ENCODE peak calls at places on chromosomes 5 and 9, in four cellular contexts. G is A549, A is GM12878, I is HepG2. Q is an unnamed sample.

GRCh38 chr9:101791938-101792337 is 53.5 kb upstream of the GRIN3A start:
- DNase-seq in G (peak), A (no peak), I (peak), Q (peak)

GRCh38 chr5:113276001-113276400 is 158.8 kb downstream of the TSSK1B start:
- DNase-seq in G (no peak), A (no peak), I (no peak), Q (peak)

GRCh38 chr9:82665324-82665723 is 397.6 kb downstream of the RASEF start:
- DNase-seq in G (no peak), A (no peak), I (no peak), Q (no peak)

GRCh38 chr9:33017283-33018041 is 7.6 kb upstream of the DNAJA1 start:
- DNase-seq in G (no peak), A (peak), I (no peak), Q (no peak)

GRCh38 chr5:107982703-107983425 is 312.1 kb upstream of the EFNA5 start:
- DNase-seq in G (no peak), A (no peak), I (no peak), Q (no peak)

GRCh38 chr9:30774326-30774725 is 1610.1 kb upstream of the ACO1 start:
- DNase-seq in G (no peak), A (no peak), I (peak), Q (peak)

GRCh38 chr5:59640411-59640810 is 253.1 kb downstream of the PDE4D start:
- DNase-seq in G (no peak), A (no peak), I (no peak), Q (no peak)

GRCh38 chr5:155147222-155147621 is 133.7 kb downstream of the KIF4B start:
- DNase-seq in G (no peak), A (no peak), I (no peak), Q (no peak)

GRCh38 chr5:179763215-179763945 is 30.4 kb upstream of the LTC4S start:
- DNase-seq in G (peak), A (no peak), I (peak), Q (peak)

GRCh38 chr5:1200495-1201326 is 684 bp upstream of the SLC6A19 start:
- DNase-seq in G (no peak), A (no peak), I (no peak), Q (no peak)

GRCh38 chr5:178356459-178356872 is 123.9 kb upstream of the PHYKPL start:
- DNase-seq in G (no peak), A (no peak), I (no peak), Q (peak)

GRCh38 chr9:33065157-33066076 is 11.1 kb downstream of the SMU1 start:
- DNase-seq in G (no peak), A (peak), I (no peak), Q (no peak)

GRCh38 chr9:133710661-133711427 is 27.3 kb downstream of the SARDH start:
- DNase-seq in G (no peak), A (no peak), I (no peak), Q (no peak)

GRCh38 chr5:114544561-114544960 is 182.7 kb downstream of the KCNN2 start:
- DNase-seq in G (no peak), A (no peak), I (no peak), Q (no peak)

GRCh38 chr9:91519520-91520270 is 96.1 kb upstream of the NFIL3 start:
- DNase-seq in G (no peak), A (no peak), I (no peak), Q (no peak)

GRCh38 chr5:96864922-96865545 is 11.3 kb upstream of the ERAP2 start:
- DNase-seq in G (no peak), A (no peak), I (peak), Q (no peak)

GRCh38 chr5:108588323-108588722 is 159.4 kb upstream of the FER start:
- DNase-seq in G (no peak), A (no peak), I (no peak), Q (no peak)

GRCh38 chr5:68420476-68421344 is 205.2 kb downstream of the PIK3R1 start:
- DNase-seq in G (no peak), A (no peak), I (no peak), Q (no peak)

GRCh38 chr5:68419637-68420452 is 204.3 kb downstream of the PIK3R1 start:
- DNase-seq in G (no peak), A (no peak), I (no peak), Q (no peak)

GRCh38 chr5:68423154-68423811 is 207.7 kb downstream of the PIK3R1 start:
- DNase-seq in G (no peak), A (no peak), I (no peak), Q (no peak)

GRCh38 chr5:68419101-68419636 is 203.6 kb downstream of the PIK3R1 start:
- DNase-seq in G (no peak), A (no peak), I (no peak), Q (no peak)

DNA sequence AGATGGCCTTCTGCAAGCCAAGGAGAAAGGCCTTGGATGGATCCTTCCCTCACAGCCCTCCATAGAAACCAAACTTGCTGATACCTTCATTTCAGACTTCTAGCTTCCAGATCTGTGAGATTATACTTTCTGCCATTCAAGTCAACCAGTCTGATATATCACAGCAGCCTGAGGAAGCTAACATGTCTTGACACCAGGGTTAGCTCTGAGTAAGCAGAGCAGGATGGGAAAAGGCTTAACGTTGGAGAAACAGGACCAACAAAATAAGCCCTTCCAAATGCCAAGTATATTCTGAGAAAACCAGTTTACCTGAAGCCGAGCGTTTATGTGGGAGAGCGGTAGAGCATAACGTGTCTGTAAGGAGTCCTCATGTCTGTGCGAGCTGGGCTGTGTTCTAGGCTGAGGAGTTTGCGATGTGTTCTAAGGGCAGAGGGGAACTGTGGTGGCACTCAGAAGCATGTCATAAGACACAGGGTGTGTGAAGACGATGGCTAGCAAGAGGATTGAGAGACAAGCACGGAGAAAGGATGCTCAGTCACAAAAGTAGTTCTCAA is 206.2 kb downstream of the PIK3R1 start:
- DNase-seq in G (no peak), A (no peak), I (no peak), Q (no peak)
- TF ChIP-seq JUNB in G (no peak), A (no peak), I (no peak), Q (no peak)

GRCh38 chr5:158492850-158493249 is 606.9 kb downstream of the EBF1 start:
- DNase-seq in G (no peak), A (no peak), I (no peak), Q (no peak)
- TF ChIP-seq JUNB in G (no peak), A (no peak), I (no peak), Q (no peak)

GRCh38 chr5:93209476-93209875 is 371.5 kb downstream of the NR2F1-AS1 start:
- DNase-seq in G (no peak), A (no peak), I (no peak), Q (no peak)
- TF ChIP-seq JUNB in G (no peak), A (no peak), I (no peak), Q (no peak)

GRCh38 chr9:78871086-78871451 is 574.1 kb downstream of the PSAT1 start:
- DNase-seq in G (no peak), A (no peak), I (no peak), Q (no peak)
- TF ChIP-seq JUNB in G (no peak), A (no peak), I (no peak), Q (no peak)

GRCh38 chr5:146076455-146076854 is 28.9 kb downstream of the PLAC8L1 start:
- DNase-seq in G (no peak), A (no peak), I (no peak), Q (peak)
- TF ChIP-seq JUNB in G (no peak), A (no peak), I (no peak), Q (no peak)